ENCODE peak calls at places on chromosomes 3 and 15, in nine cellular contexts. One of them, this sample, is unnamed.
A peak's percentile ranks its signal among the peaks of the same experiment; 100 is the strongest.

GRCh38 chr3:126763035-126763434 is 59.0 kb downstream of the CHCHD6 start:
- DNase-seq in progenitor cell of endocrine pancreas: no peak
- DNase-seq in sigmoid colon: no peak
- DNase-seq in cardiac muscle cell: no peak
- DNase-seq in endothelial cell: no peak
- DNase-seq in mesothelial cell of epicardium: no peak
- DNase-seq in pancreas: no peak
- DNase-seq in thoracic aorta: no peak
- DNase-seq in heart right ventricle: no peak
- DNase-seq in this sample: no peak

GRCh38 chr3:136818191-136818850 is 605 bp upstream of the SLC35G2 start:
- DNase-seq in sigmoid colon: peak; percentile 69
- DNase-seq in progenitor cell of endocrine pancreas: no peak
- DNase-seq in cardiac muscle cell: peak; percentile 15
- DNase-seq in mesothelial cell of epicardium: no peak
- DNase-seq in heart right ventricle: peak; percentile 44
- DNase-seq in thoracic aorta: peak; percentile 3
- DNase-seq in endothelial cell: peak; percentile 4
- DNase-seq in pancreas: peak; percentile 79
- DNase-seq in this sample: no peak

GRCh38 chr3:21750291-21750690 is 719 bp downstream of the ZNF385D start:
- DNase-seq in endothelial cell: no peak
- DNase-seq in mesothelial cell of epicardium: no peak
- DNase-seq in heart right ventricle: no peak
- DNase-seq in thoracic aorta: no peak
- DNase-seq in cardiac muscle cell: no peak
- DNase-seq in pancreas: no peak
- DNase-seq in progenitor cell of endocrine pancreas: no peak
- DNase-seq in sigmoid colon: no peak
- DNase-seq in this sample: no peak

GRCh38 chr15:100723323-100723801 is 121.0 kb downstream of the ASB7 start:
- DNase-seq in endothelial cell: no peak
- DNase-seq in heart right ventricle: no peak
- DNase-seq in thoracic aorta: no peak
- DNase-seq in sigmoid colon: no peak
- DNase-seq in mesothelial cell of epicardium: peak; percentile 14
- DNase-seq in progenitor cell of endocrine pancreas: no peak
- DNase-seq in pancreas: no peak
- DNase-seq in cardiac muscle cell: no peak
- DNase-seq in this sample: no peak

GRCh38 chr3:66938338-66938963 is 59.7 kb upstream of the KBTBD8 start:
- DNase-seq in sigmoid colon: no peak
- DNase-seq in mesothelial cell of epicardium: peak; percentile 44
- DNase-seq in pancreas: peak; percentile 33
- DNase-seq in endothelial cell: peak; percentile 50
- DNase-seq in thoracic aorta: no peak
- DNase-seq in heart right ventricle: no peak
- DNase-seq in cardiac muscle cell: peak; percentile 83
- DNase-seq in progenitor cell of endocrine pancreas: peak; percentile 17
- DNase-seq in this sample: no peak

GRCh38 chr15:70954176-70954575 is 61.5 kb downstream of the LRRC49 start:
- DNase-seq in sigmoid colon: no peak
- DNase-seq in progenitor cell of endocrine pancreas: no peak
- DNase-seq in thoracic aorta: no peak
- DNase-seq in heart right ventricle: no peak
- DNase-seq in cardiac muscle cell: no peak
- DNase-seq in endothelial cell: no peak
- DNase-seq in mesothelial cell of epicardium: no peak
- DNase-seq in pancreas: no peak
- DNase-seq in this sample: no peak

GRCh38 chr3:16816048-16816780 is 68.5 kb upstream of the PLCL2 start:
- DNase-seq in sigmoid colon: no peak
- DNase-seq in progenitor cell of endocrine pancreas: no peak
- DNase-seq in thoracic aorta: no peak
- DNase-seq in cardiac muscle cell: no peak
- DNase-seq in endothelial cell: no peak
- DNase-seq in pancreas: no peak
- DNase-seq in heart right ventricle: no peak
- DNase-seq in mesothelial cell of epicardium: no peak
- DNase-seq in this sample: no peak

GRCh38 chr3:73622135-73622534 is 2.6 kb downstream of the PDZRN3 start:
- DNase-seq in progenitor cell of endocrine pancreas: peak; percentile 57
- DNase-seq in endothelial cell: no peak
- DNase-seq in thoracic aorta: no peak
- DNase-seq in mesothelial cell of epicardium: peak; percentile 50
- DNase-seq in pancreas: peak; percentile 73
- DNase-seq in cardiac muscle cell: peak; percentile 85
- DNase-seq in sigmoid colon: peak; percentile 95
- DNase-seq in heart right ventricle: peak; percentile 75
- DNase-seq in this sample: peak; percentile 40

GRCh38 chr3:14680716-14681115 is 5.8 kb downstream of the C3orf20 start:
- DNase-seq in cardiac muscle cell: no peak
- DNase-seq in pancreas: no peak
- DNase-seq in thoracic aorta: no peak
- DNase-seq in heart right ventricle: no peak
- DNase-seq in mesothelial cell of epicardium: no peak
- DNase-seq in sigmoid colon: no peak
- DNase-seq in endothelial cell: no peak
- DNase-seq in progenitor cell of endocrine pancreas: no peak
- DNase-seq in this sample: no peak

GRCh38 chr15:67080118-67080899 is 14.9 kb downstream of the SMAD3 start:
- DNase-seq in cardiac muscle cell: no peak
- DNase-seq in sigmoid colon: no peak
- DNase-seq in endothelial cell: no peak
- DNase-seq in pancreas: no peak
- DNase-seq in thoracic aorta: no peak
- DNase-seq in progenitor cell of endocrine pancreas: no peak
- DNase-seq in heart right ventricle: no peak
- DNase-seq in mesothelial cell of epicardium: no peak
- DNase-seq in this sample: no peak

GRCh38 chr15:25875551-25875950 is 12.4 kb upstream of the ATP10A start:
- DNase-seq in progenitor cell of endocrine pancreas: no peak
- DNase-seq in heart right ventricle: no peak
- DNase-seq in thoracic aorta: no peak
- DNase-seq in mesothelial cell of epicardium: no peak
- DNase-seq in endothelial cell: no peak
- DNase-seq in sigmoid colon: no peak
- DNase-seq in cardiac muscle cell: no peak
- DNase-seq in pancreas: no peak
- DNase-seq in this sample: no peak

GRCh38 chr3:103794656-103795055 is 1359.8 kb downstream of the ZPLD1 start:
- DNase-seq in progenitor cell of endocrine pancreas: no peak
- DNase-seq in thoracic aorta: no peak
- DNase-seq in heart right ventricle: no peak
- DNase-seq in mesothelial cell of epicardium: no peak
- DNase-seq in endothelial cell: no peak
- DNase-seq in cardiac muscle cell: peak; percentile 23
- DNase-seq in pancreas: no peak
- DNase-seq in sigmoid colon: no peak
- DNase-seq in this sample: no peak

GRCh38 chr3:135017494-135017893 is 222.4 kb downstream of the EPHB1 start:
- DNase-seq in cardiac muscle cell: no peak
- DNase-seq in progenitor cell of endocrine pancreas: no peak
- DNase-seq in mesothelial cell of epicardium: no peak
- DNase-seq in pancreas: no peak
- DNase-seq in thoracic aorta: no peak
- DNase-seq in heart right ventricle: no peak
- DNase-seq in endothelial cell: no peak
- DNase-seq in sigmoid colon: no peak
- DNase-seq in this sample: no peak

GRCh38 chr3:38590521-38590920 is 59.0 kb downstream of the SCN5A start:
- DNase-seq in mesothelial cell of epicardium: no peak
- DNase-seq in sigmoid colon: no peak
- DNase-seq in pancreas: peak; percentile 1
- DNase-seq in progenitor cell of endocrine pancreas: no peak
- DNase-seq in endothelial cell: no peak
- DNase-seq in cardiac muscle cell: no peak
- DNase-seq in heart right ventricle: no peak
- DNase-seq in thoracic aorta: no peak
- DNase-seq in this sample: no peak

GRCh38 chr3:134650431-134651346 is at the start of gene KY:
- DNase-seq in mesothelial cell of epicardium: peak; percentile 53
- DNase-seq in thoracic aorta: no peak
- DNase-seq in progenitor cell of endocrine pancreas: peak; percentile 33
- DNase-seq in cardiac muscle cell: peak; percentile 68
- DNase-seq in endothelial cell: peak; percentile 52
- DNase-seq in heart right ventricle: peak; percentile 71
- DNase-seq in pancreas: peak; percentile 42
- DNase-seq in sigmoid colon: no peak
- DNase-seq in this sample: peak; percentile 30

GRCh38 chr3:152973575-152973974 is 138.6 kb downstream of the P2RY1 start:
- DNase-seq in mesothelial cell of epicardium: no peak
- DNase-seq in endothelial cell: no peak
- DNase-seq in pancreas: no peak
- DNase-seq in sigmoid colon: no peak
- DNase-seq in progenitor cell of endocrine pancreas: no peak
- DNase-seq in thoracic aorta: no peak
- DNase-seq in cardiac muscle cell: no peak
- DNase-seq in heart right ventricle: no peak
- DNase-seq in this sample: no peak

GRCh38 chr3:128697336-128697735 is 28.6 kb upstream of the RAB7A start:
- DNase-seq in mesothelial cell of epicardium: no peak
- DNase-seq in cardiac muscle cell: no peak
- DNase-seq in endothelial cell: no peak
- DNase-seq in pancreas: no peak
- DNase-seq in thoracic aorta: no peak
- DNase-seq in sigmoid colon: no peak
- DNase-seq in heart right ventricle: no peak
- DNase-seq in progenitor cell of endocrine pancreas: no peak
- DNase-seq in this sample: no peak

GRCh38 chr3:43512749-43513404 is 108.9 kb downstream of the ANO10 start:
- DNase-seq in heart right ventricle: no peak
- DNase-seq in sigmoid colon: no peak
- DNase-seq in thoracic aorta: no peak
- DNase-seq in cardiac muscle cell: no peak
- DNase-seq in progenitor cell of endocrine pancreas: no peak
- DNase-seq in endothelial cell: no peak
- DNase-seq in pancreas: no peak
- DNase-seq in mesothelial cell of epicardium: no peak
- DNase-seq in this sample: no peak

GRCh38 chr3:72487078-72487765 is 361.0 kb downstream of the SHQ1 start:
- DNase-seq in pancreas: peak; percentile 45
- DNase-seq in endothelial cell: no peak
- DNase-seq in thoracic aorta: peak; percentile 49
- DNase-seq in sigmoid colon: peak; percentile 79
- DNase-seq in mesothelial cell of epicardium: no peak
- DNase-seq in cardiac muscle cell: no peak
- DNase-seq in heart right ventricle: peak; percentile 46
- DNase-seq in progenitor cell of endocrine pancreas: no peak
- DNase-seq in this sample: peak; percentile 64

GRCh38 chr3:132038198-132038825 is 3.5 kb upstream of the CPNE4 start:
- DNase-seq in cardiac muscle cell: peak; percentile 27
- DNase-seq in heart right ventricle: no peak
- DNase-seq in progenitor cell of endocrine pancreas: no peak
- DNase-seq in sigmoid colon: no peak
- DNase-seq in endothelial cell: no peak
- DNase-seq in thoracic aorta: no peak
- DNase-seq in pancreas: no peak
- DNase-seq in mesothelial cell of epicardium: no peak
- DNase-seq in this sample: no peak
- TF ChIP-seq CTCF in cardiac muscle cell: peak; percentile 75
- TF ChIP-seq CTCF in heart right ventricle: peak; percentile 40
- TF ChIP-seq CTCF in progenitor cell of endocrine pancreas: peak; percentile 69
- TF ChIP-seq CTCF in sigmoid colon: no peak
- TF ChIP-seq CTCF in endothelial cell: peak; percentile 60
- TF ChIP-seq CTCF in thoracic aorta: peak; percentile 34
- TF ChIP-seq CTCF in pancreas: peak; percentile 18
- TF ChIP-seq CTCF in mesothelial cell of epicardium: peak; percentile 60
- TF ChIP-seq CTCF in this sample: no peak

GRCh38 chr15:57213783-57214366 is 162.4 kb upstream of the CGNL1 start:
- DNase-seq in pancreas: no peak
- DNase-seq in thoracic aorta: no peak
- DNase-seq in progenitor cell of endocrine pancreas: no peak
- DNase-seq in heart right ventricle: no peak
- DNase-seq in sigmoid colon: no peak
- DNase-seq in mesothelial cell of epicardium: no peak
- DNase-seq in cardiac muscle cell: peak; percentile 26
- DNase-seq in endothelial cell: no peak
- DNase-seq in this sample: no peak
- TF ChIP-seq CTCF in pancreas: no peak
- TF ChIP-seq CTCF in thoracic aorta: peak; percentile 17
- TF ChIP-seq CTCF in progenitor cell of endocrine pancreas: peak; percentile 37
- TF ChIP-seq CTCF in heart right ventricle: peak; percentile 59
- TF ChIP-seq CTCF in sigmoid colon: no peak
- TF ChIP-seq CTCF in mesothelial cell of epicardium: no peak
- TF ChIP-seq CTCF in cardiac muscle cell: peak; percentile 45
- TF ChIP-seq CTCF in endothelial cell: no peak
- TF ChIP-seq CTCF in this sample: no peak

DNA sequence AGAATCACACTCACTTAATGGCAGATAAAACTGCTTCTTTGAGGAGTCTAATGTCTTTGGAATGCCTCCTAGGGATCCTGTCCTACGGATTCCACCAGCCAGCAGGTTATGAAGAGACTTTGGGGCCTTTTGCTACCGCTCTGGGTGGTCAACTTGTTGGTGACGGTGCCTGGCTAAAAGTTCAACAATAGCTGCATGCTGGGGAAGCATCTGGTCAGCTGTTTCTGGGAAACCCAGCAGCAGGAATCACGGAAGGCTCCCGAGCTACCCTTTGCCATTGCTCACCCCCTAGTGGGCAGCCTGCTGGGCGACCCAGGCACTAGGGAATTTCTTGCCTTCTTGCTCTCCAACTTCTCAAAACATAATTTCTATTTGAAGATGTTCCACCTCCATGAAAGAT is 263.3 kb downstream of the NEK10 start:
- DNase-seq in mesothelial cell of epicardium: no peak
- DNase-seq in endothelial cell: peak; percentile 59
- DNase-seq in heart right ventricle: no peak
- DNase-seq in thoracic aorta: no peak
- DNase-seq in cardiac muscle cell: peak; percentile 32
- DNase-seq in sigmoid colon: no peak
- DNase-seq in pancreas: peak; percentile 10
- DNase-seq in progenitor cell of endocrine pancreas: no peak
- DNase-seq in this sample: peak; percentile 31
- TF ChIP-seq CTCF in mesothelial cell of epicardium: no peak
- TF ChIP-seq CTCF in endothelial cell: peak; percentile 20
- TF ChIP-seq CTCF in heart right ventricle: peak; percentile 6
- TF ChIP-seq CTCF in thoracic aorta: no peak
- TF ChIP-seq CTCF in cardiac muscle cell: peak; percentile 8
- TF ChIP-seq CTCF in sigmoid colon: no peak
- TF ChIP-seq CTCF in pancreas: no peak
- TF ChIP-seq CTCF in progenitor cell of endocrine pancreas: peak; percentile 56
- TF ChIP-seq CTCF in this sample: no peak

DNA sequence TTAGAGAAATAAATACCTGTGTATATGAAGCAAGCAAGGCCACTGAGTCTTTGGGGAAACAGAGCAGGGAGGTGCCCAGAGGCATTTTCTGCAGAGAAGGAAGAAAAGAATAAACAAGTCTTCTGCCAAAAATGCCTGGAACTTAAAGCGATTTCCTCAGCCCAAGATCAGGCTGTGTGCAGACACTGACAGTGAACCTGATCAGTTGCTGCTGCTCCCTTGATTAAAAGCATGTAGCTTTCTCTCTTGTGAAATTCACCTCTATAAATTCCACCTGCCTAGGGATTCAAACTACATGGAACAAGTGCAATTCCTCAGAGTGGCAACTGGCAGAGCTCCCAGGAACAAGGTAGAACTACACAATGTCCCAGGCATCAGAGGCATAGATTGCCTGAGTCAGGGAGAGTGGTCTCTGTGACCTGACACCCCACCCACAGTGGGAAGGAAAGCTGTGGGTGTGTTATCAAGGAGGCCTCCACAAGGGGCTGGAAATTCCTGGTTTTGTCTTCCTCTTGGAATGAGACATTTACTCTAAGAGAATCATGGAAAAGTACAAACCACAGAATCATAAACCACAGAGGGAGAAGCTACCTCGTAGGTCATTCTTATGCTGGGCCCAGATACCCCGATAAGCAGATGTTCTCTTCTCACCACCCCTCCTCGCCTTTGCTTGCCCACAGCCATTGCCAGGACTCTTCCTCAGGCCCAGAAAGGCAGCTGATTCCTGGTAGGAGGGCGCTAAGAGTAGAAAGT is 1.8 kb upstream of the ZBTB38 start:
- DNase-seq in mesothelial cell of epicardium: no peak
- DNase-seq in heart right ventricle: no peak
- DNase-seq in pancreas: peak; percentile 50
- DNase-seq in thoracic aorta: no peak
- DNase-seq in progenitor cell of endocrine pancreas: no peak
- DNase-seq in cardiac muscle cell: peak; percentile 11
- DNase-seq in endothelial cell: no peak
- DNase-seq in sigmoid colon: peak; percentile 83
- DNase-seq in this sample: peak; percentile 61
- TF ChIP-seq CTCF in mesothelial cell of epicardium: no peak
- TF ChIP-seq CTCF in heart right ventricle: no peak
- TF ChIP-seq CTCF in pancreas: no peak
- TF ChIP-seq CTCF in thoracic aorta: no peak
- TF ChIP-seq CTCF in progenitor cell of endocrine pancreas: no peak
- TF ChIP-seq CTCF in cardiac muscle cell: peak; percentile 23
- TF ChIP-seq CTCF in endothelial cell: no peak
- TF ChIP-seq CTCF in sigmoid colon: no peak
- TF ChIP-seq CTCF in this sample: no peak

This sample was measured in mucosa of descending colon.